ENCODE peak calls at places on chromosome 7, in seven cellular contexts. One of them, this sample, is unnamed.

GRCh38 chr7:30521532-30521931 is 16.9 kb upstream of the GGCT start:
- DNase-seq in GM23338: no peak
- DNase-seq in suprapubic skin: no peak
- DNase-seq in transverse colon: no peak
- DNase-seq in SK-N-SH: no peak
- DNase-seq in SK-N-MC: no peak
- DNase-seq in GM12878: no peak
- DNase-seq in this sample: no peak

GRCh38 chr7:122546496-122546895 is 152.4 kb downstream of the RNF133 start:
- DNase-seq in SK-N-SH: no peak
- DNase-seq in GM12878: no peak
- DNase-seq in GM23338: no peak
- DNase-seq in transverse colon: no peak
- DNase-seq in SK-N-MC: no peak
- DNase-seq in suprapubic skin: no peak
- DNase-seq in this sample: no peak

GRCh38 chr7:123557631-123558505 is at the start of gene NDUFA5:
- DNase-seq in GM12878: peak
- DNase-seq in SK-N-SH: peak
- DNase-seq in SK-N-MC: peak
- DNase-seq in suprapubic skin: peak
- DNase-seq in GM23338: peak
- DNase-seq in transverse colon: peak
- DNase-seq in this sample: peak

GRCh38 chr7:25643770-25644394 is 415.6 kb upstream of the NPVF start:
- DNase-seq in SK-N-SH: no peak
- DNase-seq in suprapubic skin: no peak
- DNase-seq in GM12878: no peak
- DNase-seq in transverse colon: no peak
- DNase-seq in GM23338: no peak
- DNase-seq in SK-N-MC: no peak
- DNase-seq in this sample: peak

GRCh38 chr7:5470167-5470532 is 46.5 kb upstream of the TNRC18 start:
- DNase-seq in suprapubic skin: no peak
- DNase-seq in SK-N-SH: peak
- DNase-seq in SK-N-MC: no peak
- DNase-seq in GM23338: peak
- DNase-seq in transverse colon: no peak
- DNase-seq in GM12878: no peak
- DNase-seq in this sample: no peak

GRCh38 chr7:49823566-49823965 is 50.1 kb downstream of the VWC2 start:
- DNase-seq in SK-N-SH: no peak
- DNase-seq in GM12878: no peak
- DNase-seq in suprapubic skin: no peak
- DNase-seq in SK-N-MC: no peak
- DNase-seq in transverse colon: no peak
- DNase-seq in GM23338: no peak
- DNase-seq in this sample: no peak

GRCh38 chr7:2520808-2521146 is 1.2 kb downstream of the LFNG start:
- DNase-seq in GM23338: no peak
- DNase-seq in SK-N-MC: no peak
- DNase-seq in GM12878: no peak
- DNase-seq in transverse colon: peak
- DNase-seq in suprapubic skin: no peak
- DNase-seq in SK-N-SH: no peak
- DNase-seq in this sample: no peak

GRCh38 chr7:38463277-38464224 is 167.6 kb downstream of the AMPH start:
- DNase-seq in suprapubic skin: no peak
- DNase-seq in transverse colon: peak
- DNase-seq in SK-N-MC: peak
- DNase-seq in GM23338: no peak
- DNase-seq in SK-N-SH: no peak
- DNase-seq in GM12878: peak
- DNase-seq in this sample: no peak

DNA sequence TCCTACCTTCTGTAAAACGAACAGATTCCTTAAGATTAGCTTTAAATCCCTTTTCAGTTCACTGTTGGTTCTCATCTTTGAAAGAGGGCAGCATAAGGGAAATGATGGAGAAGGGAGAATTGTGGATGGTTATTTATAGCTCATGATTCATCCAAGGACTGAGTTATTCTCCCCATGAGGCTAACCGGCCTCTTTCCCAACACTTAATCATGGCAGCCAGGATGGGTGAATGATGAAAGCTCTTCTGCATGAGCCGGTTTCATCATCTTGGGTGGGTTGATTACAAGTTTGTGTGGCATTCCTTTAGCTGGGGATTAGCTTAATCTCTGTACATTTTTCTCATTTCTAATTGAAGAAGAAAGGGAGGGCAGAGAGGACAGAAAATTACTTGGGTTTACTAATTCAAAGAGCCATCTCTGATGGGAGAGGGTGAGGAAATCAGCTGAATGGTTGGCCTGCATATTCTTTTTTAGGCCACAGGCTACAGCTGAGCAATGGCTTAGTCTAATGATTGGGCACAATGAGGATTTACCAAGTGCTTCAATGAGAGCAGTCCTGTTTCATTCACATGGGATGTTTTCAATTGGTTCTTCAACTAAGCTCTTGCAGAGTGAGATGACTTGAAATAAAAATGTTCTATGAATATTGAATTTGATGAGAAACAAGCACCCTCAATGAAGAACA is 250.0 kb downstream of the BMPER start:
- DNase-seq in suprapubic skin: no peak
- DNase-seq in transverse colon: no peak
- DNase-seq in SK-N-SH: no peak
- DNase-seq in SK-N-MC: no peak
- DNase-seq in GM23338: no peak
- DNase-seq in GM12878: no peak
- DNase-seq in this sample: peak
- TF ChIP-seq POLR2AphosphoS5 in suprapubic skin: no peak
- TF ChIP-seq POLR2AphosphoS5 in transverse colon: peak
- TF ChIP-seq POLR2AphosphoS5 in SK-N-SH: peak
- TF ChIP-seq POLR2AphosphoS5 in SK-N-MC: no peak
- TF ChIP-seq POLR2AphosphoS5 in GM23338: no peak
- TF ChIP-seq POLR2AphosphoS5 in GM12878: no peak
- TF ChIP-seq POLR2AphosphoS5 in this sample: no peak

GRCh38 chr7:154306036-154306435 is 253.8 kb downstream of the DPP6 start:
- DNase-seq in GM23338: no peak
- DNase-seq in GM12878: no peak
- DNase-seq in SK-N-SH: no peak
- DNase-seq in transverse colon: no peak
- DNase-seq in suprapubic skin: no peak
- DNase-seq in SK-N-MC: no peak
- DNase-seq in this sample: no peak

GRCh38 chr7:154304231-154304630 is 252.0 kb downstream of the DPP6 start:
- DNase-seq in transverse colon: no peak
- DNase-seq in SK-N-MC: no peak
- DNase-seq in GM23338: no peak
- DNase-seq in suprapubic skin: no peak
- DNase-seq in SK-N-SH: peak
- DNase-seq in GM12878: no peak
- DNase-seq in this sample: no peak

GRCh38 chr7:154308928-154309327 is 256.7 kb downstream of the DPP6 start:
- DNase-seq in GM12878: no peak
- DNase-seq in transverse colon: no peak
- DNase-seq in SK-N-MC: no peak
- DNase-seq in suprapubic skin: no peak
- DNase-seq in SK-N-SH: no peak
- DNase-seq in GM23338: no peak
- DNase-seq in this sample: no peak

GRCh38 chr7:154302380-154302779 is 250.2 kb downstream of the DPP6 start:
- DNase-seq in SK-N-SH: no peak
- DNase-seq in GM23338: no peak
- DNase-seq in suprapubic skin: no peak
- DNase-seq in transverse colon: no peak
- DNase-seq in SK-N-MC: no peak
- DNase-seq in GM12878: no peak
- DNase-seq in this sample: no peak

GRCh38 chr7:154304740-154305679 is 252.8 kb downstream of the DPP6 start:
- DNase-seq in transverse colon: no peak
- DNase-seq in GM23338: no peak
- DNase-seq in SK-N-MC: no peak
- DNase-seq in suprapubic skin: no peak
- DNase-seq in GM12878: no peak
- DNase-seq in SK-N-SH: peak
- DNase-seq in this sample: no peak
- TF ChIP-seq POLR2AphosphoS5 in transverse colon: no peak
- TF ChIP-seq POLR2AphosphoS5 in GM23338: no peak
- TF ChIP-seq POLR2AphosphoS5 in SK-N-MC: no peak
- TF ChIP-seq POLR2AphosphoS5 in suprapubic skin: no peak
- TF ChIP-seq POLR2AphosphoS5 in GM12878: no peak
- TF ChIP-seq POLR2AphosphoS5 in SK-N-SH: no peak
- TF ChIP-seq POLR2AphosphoS5 in this sample: no peak

GRCh38 chr7:80636709-80637108 is 1.7 kb upstream of the CD36 start:
- DNase-seq in transverse colon: no peak
- DNase-seq in suprapubic skin: no peak
- DNase-seq in GM23338: no peak
- DNase-seq in GM12878: no peak
- DNase-seq in SK-N-SH: no peak
- DNase-seq in SK-N-MC: no peak
- DNase-seq in this sample: no peak

GRCh38 chr7:80635998-80636397 is 2.4 kb upstream of the CD36 start:
- DNase-seq in GM23338: no peak
- DNase-seq in SK-N-SH: no peak
- DNase-seq in suprapubic skin: no peak
- DNase-seq in GM12878: no peak
- DNase-seq in transverse colon: no peak
- DNase-seq in SK-N-MC: no peak
- DNase-seq in this sample: no peak

GRCh38 chr7:80632819-80633218 is 5.6 kb upstream of the CD36 start:
- DNase-seq in SK-N-SH: no peak
- DNase-seq in GM23338: no peak
- DNase-seq in transverse colon: no peak
- DNase-seq in GM12878: no peak
- DNase-seq in SK-N-MC: no peak
- DNase-seq in suprapubic skin: no peak
- DNase-seq in this sample: no peak

GRCh38 chr7:80635533-80635932 is 2.9 kb upstream of the CD36 start:
- DNase-seq in suprapubic skin: no peak
- DNase-seq in SK-N-MC: no peak
- DNase-seq in GM12878: no peak
- DNase-seq in transverse colon: no peak
- DNase-seq in SK-N-SH: no peak
- DNase-seq in GM23338: no peak
- DNase-seq in this sample: no peak

DNA sequence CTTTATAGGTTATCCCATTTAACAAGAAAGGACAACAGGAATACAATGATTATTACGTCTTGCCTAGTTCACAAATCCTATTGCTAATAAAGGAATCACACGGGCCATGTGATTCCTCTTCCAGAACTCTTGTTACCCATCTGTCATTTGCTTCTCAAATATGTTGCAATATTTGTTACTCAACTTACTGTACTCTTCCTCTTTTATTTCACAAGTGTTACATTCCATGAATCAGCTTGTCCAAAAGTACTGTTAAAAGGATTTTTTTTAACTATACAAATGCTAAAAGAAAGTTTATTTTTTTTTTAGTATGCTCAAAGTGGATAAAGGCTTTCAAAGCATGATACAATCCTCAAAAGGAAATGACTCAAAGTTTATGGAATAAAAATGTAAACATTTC is 3.9 kb upstream of the CD36 start:
- DNase-seq in suprapubic skin: no peak
- DNase-seq in SK-N-SH: no peak
- DNase-seq in transverse colon: no peak
- DNase-seq in GM23338: no peak
- DNase-seq in GM12878: no peak
- DNase-seq in SK-N-MC: no peak
- DNase-seq in this sample: peak
- TF ChIP-seq POLR2AphosphoS5 in suprapubic skin: no peak
- TF ChIP-seq POLR2AphosphoS5 in SK-N-SH: no peak
- TF ChIP-seq POLR2AphosphoS5 in transverse colon: peak
- TF ChIP-seq POLR2AphosphoS5 in GM23338: no peak
- TF ChIP-seq POLR2AphosphoS5 in GM12878: no peak
- TF ChIP-seq POLR2AphosphoS5 in SK-N-MC: no peak
- TF ChIP-seq POLR2AphosphoS5 in this sample: peak

GRCh38 chr7:74026406-74027123 is 1.4 kb upstream of the ELN start:
- DNase-seq in SK-N-MC: no peak
- DNase-seq in GM23338: peak
- DNase-seq in SK-N-SH: peak
- DNase-seq in transverse colon: peak
- DNase-seq in suprapubic skin: peak
- DNase-seq in GM12878: no peak
- DNase-seq in this sample: peak

GRCh38 chr7:74029094-74029785 is 1.3 kb downstream of the ELN start:
- DNase-seq in SK-N-SH: no peak
- DNase-seq in suprapubic skin: no peak
- DNase-seq in transverse colon: no peak
- DNase-seq in GM23338: no peak
- DNase-seq in SK-N-MC: no peak
- DNase-seq in GM12878: no peak
- DNase-seq in this sample: no peak

GRCh38 chr7:74027124-74027682 is 770 bp upstream of the ELN start:
- DNase-seq in SK-N-SH: peak
- DNase-seq in SK-N-MC: no peak
- DNase-seq in suprapubic skin: no peak
- DNase-seq in GM12878: no peak
- DNase-seq in GM23338: no peak
- DNase-seq in transverse colon: no peak
- DNase-seq in this sample: no peak

GRCh38 chr7:74028321-74028812 is 394 bp downstream of the ELN start:
- DNase-seq in suprapubic skin: no peak
- DNase-seq in SK-N-MC: no peak
- DNase-seq in GM12878: no peak
- DNase-seq in GM23338: no peak
- DNase-seq in transverse colon: no peak
- DNase-seq in SK-N-SH: no peak
- DNase-seq in this sample: no peak

GRCh38 chr7:74027683-74028320 is at the start of gene ELN:
- DNase-seq in SK-N-SH: peak
- DNase-seq in suprapubic skin: peak
- DNase-seq in GM23338: peak
- DNase-seq in transverse colon: peak
- DNase-seq in GM12878: no peak
- DNase-seq in SK-N-MC: no peak
- DNase-seq in this sample: no peak
- TF ChIP-seq POLR2AphosphoS5 in SK-N-SH: no peak
- TF ChIP-seq POLR2AphosphoS5 in suprapubic skin: no peak
- TF ChIP-seq POLR2AphosphoS5 in GM23338: no peak
- TF ChIP-seq POLR2AphosphoS5 in transverse colon: peak
- TF ChIP-seq POLR2AphosphoS5 in GM12878: no peak
- TF ChIP-seq POLR2AphosphoS5 in SK-N-MC: no peak
- TF ChIP-seq POLR2AphosphoS5 in this sample: no peak

DNA sequence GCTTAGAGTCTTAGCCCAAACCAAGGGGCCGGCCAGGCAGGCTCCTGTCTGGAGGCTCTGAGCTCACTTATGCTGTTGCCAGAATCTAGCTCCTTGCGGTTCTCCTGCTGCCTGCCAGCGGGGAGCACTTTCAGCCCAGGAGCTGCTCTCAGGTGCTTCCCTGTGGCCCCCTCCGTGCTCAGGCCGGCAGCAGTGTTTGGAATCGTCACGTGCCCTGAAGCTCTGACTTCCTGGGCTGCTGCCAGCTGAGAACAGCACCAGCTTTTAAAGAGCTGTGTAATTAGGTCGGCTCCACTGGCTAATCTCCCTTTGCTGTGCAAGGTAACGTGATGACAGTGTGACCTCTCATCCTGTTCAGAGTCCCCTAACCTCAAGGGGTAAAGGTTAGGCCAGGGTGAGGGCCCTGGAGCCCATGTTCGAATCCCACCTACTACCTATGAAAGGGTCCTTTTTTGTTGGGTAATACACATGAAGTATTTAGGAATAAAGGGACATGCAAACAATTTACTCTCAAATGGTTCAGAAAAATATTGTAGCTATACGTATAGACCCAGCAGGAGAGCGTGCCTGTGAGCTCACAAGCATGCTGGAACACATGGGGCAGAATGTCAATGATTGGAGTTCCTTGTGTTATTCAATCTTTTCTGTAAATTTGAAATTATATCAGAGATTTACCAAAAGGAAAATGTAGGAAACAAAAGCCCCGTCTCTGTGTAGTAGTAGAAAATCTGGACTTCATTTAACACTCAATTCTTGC is 16.6 kb downstream of the ZNF862 start:
- DNase-seq in SK-N-SH: peak
- DNase-seq in suprapubic skin: peak
- DNase-seq in transverse colon: peak
- DNase-seq in GM23338: peak
- DNase-seq in SK-N-MC: no peak
- DNase-seq in GM12878: no peak
- DNase-seq in this sample: no peak
- TF ChIP-seq POLR2AphosphoS5 in SK-N-SH: no peak
- TF ChIP-seq POLR2AphosphoS5 in suprapubic skin: no peak
- TF ChIP-seq POLR2AphosphoS5 in transverse colon: no peak
- TF ChIP-seq POLR2AphosphoS5 in GM23338: no peak
- TF ChIP-seq POLR2AphosphoS5 in SK-N-MC: no peak
- TF ChIP-seq POLR2AphosphoS5 in GM12878: no peak
- TF ChIP-seq POLR2AphosphoS5 in this sample: no peak